ENCODE peak calls at places on chromosomes 13 and 19, in nine cellular contexts. One of them, this sample, is unnamed.

GRCh38 chr13:91664036-91664435 is 265.6 kb downstream of the GPC5 start:
- DNase-seq in BE2C: no peak
- DNase-seq in NCI-H345: no peak
- DNase-seq in NCI-H1092 treated with DMSO at 0.1 percent for 48 hours: no peak
- DNase-seq in endodermal cell: no peak
- DNase-seq in stimulated activated CD4-positive, alpha-beta T cell treated with anti-CD3 and anti-CD28 coated beads, Interleukin-15, amount 100 ng/mL, for 48 hours: no peak
- DNase-seq in fibroblast of lung: peak
- DNase-seq in right cardiac atrium: no peak
- DNase-seq in body of pancreas: no peak
- DNase-seq in this sample: no peak

GRCh38 chr19:37361994-37362393 is 8.9 kb upstream of the ZNF527 start:
- DNase-seq in BE2C: no peak
- DNase-seq in NCI-H345: no peak
- DNase-seq in NCI-H1092 treated with DMSO at 0.1 percent for 48 hours: no peak
- DNase-seq in endodermal cell: no peak
- DNase-seq in stimulated activated CD4-positive, alpha-beta T cell treated with anti-CD3 and anti-CD28 coated beads, Interleukin-15, amount 100 ng/mL, for 48 hours: no peak
- DNase-seq in fibroblast of lung: peak
- DNase-seq in right cardiac atrium: no peak
- DNase-seq in body of pancreas: no peak
- DNase-seq in this sample: no peak

GRCh38 chr13:34155931-34156607 is 338.1 kb downstream of the RFC3 start:
- DNase-seq in BE2C: no peak
- DNase-seq in NCI-H345: no peak
- DNase-seq in NCI-H1092 treated with DMSO at 0.1 percent for 48 hours: peak
- DNase-seq in endodermal cell: peak
- DNase-seq in stimulated activated CD4-positive, alpha-beta T cell treated with anti-CD3 and anti-CD28 coated beads, Interleukin-15, amount 100 ng/mL, for 48 hours: no peak
- DNase-seq in fibroblast of lung: peak
- DNase-seq in right cardiac atrium: no peak
- DNase-seq in body of pancreas: no peak
- DNase-seq in this sample: peak

GRCh38 chr13:57724486-57725272 is 93.1 kb downstream of the PCDH17 start:
- DNase-seq in BE2C: no peak
- DNase-seq in NCI-H345: no peak
- DNase-seq in NCI-H1092 treated with DMSO at 0.1 percent for 48 hours: no peak
- DNase-seq in endodermal cell: peak
- DNase-seq in stimulated activated CD4-positive, alpha-beta T cell treated with anti-CD3 and anti-CD28 coated beads, Interleukin-15, amount 100 ng/mL, for 48 hours: no peak
- DNase-seq in fibroblast of lung: no peak
- DNase-seq in right cardiac atrium: no peak
- DNase-seq in body of pancreas: no peak
- DNase-seq in this sample: no peak

GRCh38 chr13:24361138-24361537 is 51.8 kb downstream of the C1QTNF9 start:
- DNase-seq in BE2C: no peak
- DNase-seq in NCI-H345: no peak
- DNase-seq in NCI-H1092 treated with DMSO at 0.1 percent for 48 hours: no peak
- DNase-seq in endodermal cell: no peak
- DNase-seq in stimulated activated CD4-positive, alpha-beta T cell treated with anti-CD3 and anti-CD28 coated beads, Interleukin-15, amount 100 ng/mL, for 48 hours: no peak
- DNase-seq in fibroblast of lung: no peak
- DNase-seq in right cardiac atrium: no peak
- DNase-seq in body of pancreas: no peak
- DNase-seq in this sample: no peak

GRCh38 chr19:52626915-52627314 is 11.2 kb downstream of the ZNF83 start:
- DNase-seq in BE2C: no peak
- DNase-seq in NCI-H345: no peak
- DNase-seq in NCI-H1092 treated with DMSO at 0.1 percent for 48 hours: no peak
- DNase-seq in endodermal cell: no peak
- DNase-seq in stimulated activated CD4-positive, alpha-beta T cell treated with anti-CD3 and anti-CD28 coated beads, Interleukin-15, amount 100 ng/mL, for 48 hours: no peak
- DNase-seq in fibroblast of lung: no peak
- DNase-seq in right cardiac atrium: no peak
- DNase-seq in body of pancreas: no peak
- DNase-seq in this sample: no peak

GRCh38 chr19:6668696-6669095 is 1.3 kb downstream of the TNFSF14 start:
- DNase-seq in BE2C: no peak
- DNase-seq in NCI-H345: no peak
- DNase-seq in NCI-H1092 treated with DMSO at 0.1 percent for 48 hours: no peak
- DNase-seq in endodermal cell: no peak
- DNase-seq in stimulated activated CD4-positive, alpha-beta T cell treated with anti-CD3 and anti-CD28 coated beads, Interleukin-15, amount 100 ng/mL, for 48 hours: no peak
- DNase-seq in fibroblast of lung: no peak
- DNase-seq in right cardiac atrium: no peak
- DNase-seq in body of pancreas: no peak
- DNase-seq in this sample: no peak

GRCh38 chr13:29589234-29589633 is 6.3 kb downstream of the SLC7A1 start:
- DNase-seq in BE2C: no peak
- DNase-seq in NCI-H345: no peak
- DNase-seq in NCI-H1092 treated with DMSO at 0.1 percent for 48 hours: no peak
- DNase-seq in endodermal cell: no peak
- DNase-seq in stimulated activated CD4-positive, alpha-beta T cell treated with anti-CD3 and anti-CD28 coated beads, Interleukin-15, amount 100 ng/mL, for 48 hours: no peak
- DNase-seq in fibroblast of lung: peak
- DNase-seq in right cardiac atrium: no peak
- DNase-seq in body of pancreas: no peak
- DNase-seq in this sample: no peak

GRCh38 chr13:32426981-32427851 is 714 bp downstream of the N4BP2L1 start:
- DNase-seq in BE2C: peak
- DNase-seq in NCI-H345: peak
- DNase-seq in NCI-H1092 treated with DMSO at 0.1 percent for 48 hours: peak
- DNase-seq in endodermal cell: peak
- DNase-seq in stimulated activated CD4-positive, alpha-beta T cell treated with anti-CD3 and anti-CD28 coated beads, Interleukin-15, amount 100 ng/mL, for 48 hours: no peak
- DNase-seq in fibroblast of lung: peak
- DNase-seq in right cardiac atrium: peak
- DNase-seq in body of pancreas: peak
- DNase-seq in this sample: peak

GRCh38 chr19:50460161-50460765 is 16.0 kb upstream of the EMC10 start:
- DNase-seq in BE2C: no peak
- DNase-seq in NCI-H345: no peak
- DNase-seq in NCI-H1092 treated with DMSO at 0.1 percent for 48 hours: no peak
- DNase-seq in endodermal cell: no peak
- DNase-seq in stimulated activated CD4-positive, alpha-beta T cell treated with anti-CD3 and anti-CD28 coated beads, Interleukin-15, amount 100 ng/mL, for 48 hours: no peak
- DNase-seq in fibroblast of lung: peak
- DNase-seq in right cardiac atrium: peak
- DNase-seq in body of pancreas: no peak
- DNase-seq in this sample: no peak

GRCh38 chr19:16070366-16070990 is 5.8 kb upstream of the TPM4 start:
- DNase-seq in BE2C: no peak
- DNase-seq in NCI-H345: no peak
- DNase-seq in NCI-H1092 treated with DMSO at 0.1 percent for 48 hours: no peak
- DNase-seq in endodermal cell: peak
- DNase-seq in stimulated activated CD4-positive, alpha-beta T cell treated with anti-CD3 and anti-CD28 coated beads, Interleukin-15, amount 100 ng/mL, for 48 hours: peak
- DNase-seq in fibroblast of lung: no peak
- DNase-seq in right cardiac atrium: peak
- DNase-seq in body of pancreas: peak
- DNase-seq in this sample: no peak

GRCh38 chr19:38543807-38544568 is 73.8 kb downstream of the MAP4K1 start:
- DNase-seq in BE2C: peak
- DNase-seq in NCI-H345: peak
- DNase-seq in NCI-H1092 treated with DMSO at 0.1 percent for 48 hours: peak
- DNase-seq in endodermal cell: peak
- DNase-seq in stimulated activated CD4-positive, alpha-beta T cell treated with anti-CD3 and anti-CD28 coated beads, Interleukin-15, amount 100 ng/mL, for 48 hours: no peak
- DNase-seq in fibroblast of lung: peak
- DNase-seq in right cardiac atrium: peak
- DNase-seq in body of pancreas: peak
- DNase-seq in this sample: peak

GRCh38 chr13:84126671-84127171 is 244.4 kb upstream of the SLITRK1 start:
- DNase-seq in BE2C: no peak
- DNase-seq in NCI-H345: peak
- DNase-seq in NCI-H1092 treated with DMSO at 0.1 percent for 48 hours: peak
- DNase-seq in endodermal cell: no peak
- DNase-seq in stimulated activated CD4-positive, alpha-beta T cell treated with anti-CD3 and anti-CD28 coated beads, Interleukin-15, amount 100 ng/mL, for 48 hours: no peak
- DNase-seq in fibroblast of lung: peak
- DNase-seq in right cardiac atrium: peak
- DNase-seq in body of pancreas: no peak
- DNase-seq in this sample: no peak

GRCh38 chr13:24851546-24851945 is 87.6 kb downstream of the RNF17 start:
- DNase-seq in BE2C: no peak
- DNase-seq in NCI-H345: no peak
- DNase-seq in NCI-H1092 treated with DMSO at 0.1 percent for 48 hours: no peak
- DNase-seq in endodermal cell: no peak
- DNase-seq in stimulated activated CD4-positive, alpha-beta T cell treated with anti-CD3 and anti-CD28 coated beads, Interleukin-15, amount 100 ng/mL, for 48 hours: no peak
- DNase-seq in fibroblast of lung: peak
- DNase-seq in right cardiac atrium: no peak
- DNase-seq in body of pancreas: no peak
- DNase-seq in this sample: no peak

GRCh38 chr13:97212540-97213146 is 9.5 kb upstream of the MBNL2 start:
- DNase-seq in BE2C: peak
- DNase-seq in NCI-H345: no peak
- DNase-seq in NCI-H1092 treated with DMSO at 0.1 percent for 48 hours: peak
- DNase-seq in endodermal cell: peak
- DNase-seq in stimulated activated CD4-positive, alpha-beta T cell treated with anti-CD3 and anti-CD28 coated beads, Interleukin-15, amount 100 ng/mL, for 48 hours: no peak
- DNase-seq in fibroblast of lung: no peak
- DNase-seq in right cardiac atrium: no peak
- DNase-seq in body of pancreas: peak
- DNase-seq in this sample: peak

GRCh38 chr19:20154636-20155035 is 12.4 kb upstream of the ZNF486 start:
- DNase-seq in BE2C: peak
- DNase-seq in NCI-H345: no peak
- DNase-seq in NCI-H1092 treated with DMSO at 0.1 percent for 48 hours: no peak
- DNase-seq in endodermal cell: no peak
- DNase-seq in stimulated activated CD4-positive, alpha-beta T cell treated with anti-CD3 and anti-CD28 coated beads, Interleukin-15, amount 100 ng/mL, for 48 hours: no peak
- DNase-seq in fibroblast of lung: no peak
- DNase-seq in right cardiac atrium: no peak
- DNase-seq in body of pancreas: no peak
- DNase-seq in this sample: no peak

GRCh38 chr13:43159007-43159406 is 135.6 kb downstream of the DNAJC15 start:
- DNase-seq in BE2C: no peak
- DNase-seq in NCI-H345: peak
- DNase-seq in NCI-H1092 treated with DMSO at 0.1 percent for 48 hours: peak
- DNase-seq in endodermal cell: no peak
- DNase-seq in stimulated activated CD4-positive, alpha-beta T cell treated with anti-CD3 and anti-CD28 coated beads, Interleukin-15, amount 100 ng/mL, for 48 hours: no peak
- DNase-seq in fibroblast of lung: peak
- DNase-seq in right cardiac atrium: no peak
- DNase-seq in body of pancreas: no peak
- DNase-seq in this sample: no peak

GRCh38 chr19:17753976-17754375 is 2.7 kb downstream of the FCHO1 start:
- DNase-seq in BE2C: no peak
- DNase-seq in NCI-H345: no peak
- DNase-seq in NCI-H1092 treated with DMSO at 0.1 percent for 48 hours: no peak
- DNase-seq in endodermal cell: no peak
- DNase-seq in stimulated activated CD4-positive, alpha-beta T cell treated with anti-CD3 and anti-CD28 coated beads, Interleukin-15, amount 100 ng/mL, for 48 hours: no peak
- DNase-seq in fibroblast of lung: no peak
- DNase-seq in right cardiac atrium: no peak
- DNase-seq in body of pancreas: no peak
- DNase-seq in this sample: no peak

GRCh38 chr13:23586336-23586735 is 16.1 kb downstream of the TNFRSF19 start:
- DNase-seq in BE2C: no peak
- DNase-seq in NCI-H345: no peak
- DNase-seq in NCI-H1092 treated with DMSO at 0.1 percent for 48 hours: no peak
- DNase-seq in endodermal cell: no peak
- DNase-seq in stimulated activated CD4-positive, alpha-beta T cell treated with anti-CD3 and anti-CD28 coated beads, Interleukin-15, amount 100 ng/mL, for 48 hours: no peak
- DNase-seq in fibroblast of lung: no peak
- DNase-seq in right cardiac atrium: no peak
- DNase-seq in body of pancreas: no peak
- DNase-seq in this sample: no peak

GRCh38 chr13:45108716-45109706 is 11.3 kb upstream of the GTF2F2 start:
- DNase-seq in BE2C: no peak
- DNase-seq in NCI-H345: no peak
- DNase-seq in NCI-H1092 treated with DMSO at 0.1 percent for 48 hours: no peak
- DNase-seq in endodermal cell: peak
- DNase-seq in stimulated activated CD4-positive, alpha-beta T cell treated with anti-CD3 and anti-CD28 coated beads, Interleukin-15, amount 100 ng/mL, for 48 hours: no peak
- DNase-seq in fibroblast of lung: peak
- DNase-seq in right cardiac atrium: peak
- DNase-seq in body of pancreas: no peak
- DNase-seq in this sample: no peak

GRCh38 chr13:73970413-73971055 is 163.7 kb downstream of the KLF12 start:
- DNase-seq in BE2C: no peak
- DNase-seq in NCI-H345: no peak
- DNase-seq in NCI-H1092 treated with DMSO at 0.1 percent for 48 hours: no peak
- DNase-seq in endodermal cell: no peak
- DNase-seq in stimulated activated CD4-positive, alpha-beta T cell treated with anti-CD3 and anti-CD28 coated beads, Interleukin-15, amount 100 ng/mL, for 48 hours: no peak
- DNase-seq in fibroblast of lung: no peak
- DNase-seq in right cardiac atrium: no peak
- DNase-seq in body of pancreas: no peak
- DNase-seq in this sample: no peak

GRCh38 chr13:29676941-29677452 is 81.5 kb upstream of the SLC7A1 start:
- DNase-seq in BE2C: no peak
- DNase-seq in NCI-H345: peak
- DNase-seq in NCI-H1092 treated with DMSO at 0.1 percent for 48 hours: no peak
- DNase-seq in endodermal cell: no peak
- DNase-seq in stimulated activated CD4-positive, alpha-beta T cell treated with anti-CD3 and anti-CD28 coated beads, Interleukin-15, amount 100 ng/mL, for 48 hours: no peak
- DNase-seq in fibroblast of lung: peak
- DNase-seq in right cardiac atrium: no peak
- DNase-seq in body of pancreas: peak
- DNase-seq in this sample: no peak

GRCh38 chr13:101977475-101977874 is 424.4 kb downstream of the FGF14 start:
- DNase-seq in BE2C: no peak
- DNase-seq in NCI-H345: no peak
- DNase-seq in NCI-H1092 treated with DMSO at 0.1 percent for 48 hours: peak
- DNase-seq in endodermal cell: no peak
- DNase-seq in stimulated activated CD4-positive, alpha-beta T cell treated with anti-CD3 and anti-CD28 coated beads, Interleukin-15, amount 100 ng/mL, for 48 hours: no peak
- DNase-seq in fibroblast of lung: no peak
- DNase-seq in right cardiac atrium: no peak
- DNase-seq in body of pancreas: peak
- DNase-seq in this sample: no peak

GRCh38 chr13:66210677-66211076 is 1019.5 kb downstream of the PCDH9 start:
- DNase-seq in BE2C: no peak
- DNase-seq in NCI-H345: no peak
- DNase-seq in NCI-H1092 treated with DMSO at 0.1 percent for 48 hours: no peak
- DNase-seq in endodermal cell: no peak
- DNase-seq in stimulated activated CD4-positive, alpha-beta T cell treated with anti-CD3 and anti-CD28 coated beads, Interleukin-15, amount 100 ng/mL, for 48 hours: no peak
- DNase-seq in fibroblast of lung: peak
- DNase-seq in right cardiac atrium: no peak
- DNase-seq in body of pancreas: no peak
- DNase-seq in this sample: no peak

GRCh38 chr13:67204731-67205130 is 25.4 kb downstream of the PCDH9 start:
- DNase-seq in BE2C: no peak
- DNase-seq in NCI-H345: peak
- DNase-seq in NCI-H1092 treated with DMSO at 0.1 percent for 48 hours: peak
- DNase-seq in endodermal cell: no peak
- DNase-seq in stimulated activated CD4-positive, alpha-beta T cell treated with anti-CD3 and anti-CD28 coated beads, Interleukin-15, amount 100 ng/mL, for 48 hours: no peak
- DNase-seq in fibroblast of lung: peak
- DNase-seq in right cardiac atrium: no peak
- DNase-seq in body of pancreas: no peak
- DNase-seq in this sample: no peak

GRCh38 chr13:21039097-21039800 is 22.1 kb downstream of the LATS2 start:
- DNase-seq in BE2C: no peak
- DNase-seq in NCI-H345: no peak
- DNase-seq in NCI-H1092 treated with DMSO at 0.1 percent for 48 hours: no peak
- DNase-seq in endodermal cell: no peak
- DNase-seq in stimulated activated CD4-positive, alpha-beta T cell treated with anti-CD3 and anti-CD28 coated beads, Interleukin-15, amount 100 ng/mL, for 48 hours: no peak
- DNase-seq in fibroblast of lung: peak
- DNase-seq in right cardiac atrium: no peak
- DNase-seq in body of pancreas: no peak
- DNase-seq in this sample: no peak

GRCh38 chr19:18833849-18834643 is 2.3 kb downstream of the UPF1 start:
- DNase-seq in BE2C: no peak
- DNase-seq in NCI-H345: peak
- DNase-seq in NCI-H1092 treated with DMSO at 0.1 percent for 48 hours: no peak
- DNase-seq in endodermal cell: no peak
- DNase-seq in stimulated activated CD4-positive, alpha-beta T cell treated with anti-CD3 and anti-CD28 coated beads, Interleukin-15, amount 100 ng/mL, for 48 hours: no peak
- DNase-seq in fibroblast of lung: no peak
- DNase-seq in right cardiac atrium: no peak
- DNase-seq in body of pancreas: peak
- DNase-seq in this sample: no peak

GRCh38 chr19:58393725-58394033 is 1.8 kb upstream of the RNF225 start:
- DNase-seq in BE2C: no peak
- DNase-seq in NCI-H345: no peak
- DNase-seq in NCI-H1092 treated with DMSO at 0.1 percent for 48 hours: no peak
- DNase-seq in endodermal cell: no peak
- DNase-seq in stimulated activated CD4-positive, alpha-beta T cell treated with anti-CD3 and anti-CD28 coated beads, Interleukin-15, amount 100 ng/mL, for 48 hours: no peak
- DNase-seq in fibroblast of lung: no peak
- DNase-seq in right cardiac atrium: no peak
- DNase-seq in body of pancreas: no peak
- DNase-seq in this sample: no peak